ENCODE peak calls at places on chromosome 5, in nine cellular contexts. R is NB4, A is stomach, K is uterus, V is HFFc6, E is brain microvascular endothelial cell, L is right lobe of liver, Z is nephron progenitor cell, N is heart right ventricle. Q is an unnamed sample.

GRCh38 chr5:6435356-6435755 is 13.3 kb upstream of the UBE2QL1 start:
- DNase-seq in K (no peak), N (no peak), R (peak), L (peak), V (no peak), Z (peak), E (no peak), A (no peak), Q (no peak)

GRCh38 chr5:72662936-72663335 is 153.5 kb upstream of the TNPO1 start:
- DNase-seq in Z (no peak), K (no peak), A (no peak), L (no peak), V (no peak), R (no peak), N (no peak), E (no peak), Q (no peak)

GRCh38 chr5:79666758-79667157 is 22.9 kb upstream of the CMYA5 start:
- DNase-seq in L (no peak), E (no peak), Z (no peak), N (no peak), V (no peak), K (no peak), A (no peak), R (peak), Q (no peak)

GRCh38 chr5:126124706-126125345 is 298.4 kb upstream of the GRAMD2B start:
- DNase-seq in E (peak), Z (no peak), A (no peak), L (no peak), V (no peak), K (no peak), N (no peak), R (peak), Q (no peak)

GRCh38 chr5:129110742-129111141 is 16.2 kb downstream of the ISOC1 start:
- DNase-seq in A (no peak), E (no peak), K (no peak), V (no peak), L (no peak), R (no peak), Z (no peak), N (no peak), Q (no peak)

GRCh38 chr5:150239099-150239793 is 49.4 kb downstream of the SLC6A7 start:
- DNase-seq in R (no peak), N (no peak), V (no peak), Z (no peak), A (no peak), K (no peak), L (no peak), E (no peak), Q (no peak)

GRCh38 chr5:178142642-178143041 is 11.0 kb downstream of the NHP2 start:
- DNase-seq in K (no peak), L (no peak), R (no peak), A (no peak), Z (no peak), V (no peak), E (no peak), N (no peak), Q (no peak)

GRCh38 chr5:99130081-99130480 is 201.3 kb upstream of the CHD1 start:
- DNase-seq in K (no peak), E (no peak), V (no peak), L (no peak), Z (no peak), R (no peak), A (no peak), N (no peak), Q (no peak)

GRCh38 chr5:141488591-141489478 is at the start of gene PCDHGC5:
- DNase-seq in L (no peak), R (no peak), A (no peak), V (peak), N (no peak), K (no peak), Z (no peak), E (peak), Q (peak)

DNA sequence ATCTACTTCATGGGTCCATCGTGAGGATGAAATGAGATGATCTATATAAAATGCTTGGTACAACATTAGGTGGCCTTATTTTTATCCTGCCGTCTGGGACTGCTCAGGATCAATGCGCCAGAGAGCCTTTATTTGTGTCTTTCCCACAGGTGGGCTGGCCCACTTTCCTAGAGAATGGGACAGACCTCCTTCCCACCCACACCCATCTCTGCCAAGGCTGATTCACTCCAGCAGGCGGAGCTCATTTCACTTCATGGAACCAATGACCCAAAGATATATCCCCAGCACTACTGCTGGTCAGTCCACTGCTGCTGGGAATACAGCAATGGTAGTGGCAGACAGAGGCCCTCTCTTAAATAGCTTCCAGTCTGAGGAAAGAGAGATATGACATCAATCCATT is 35.7 kb downstream of the TGFBI start:
- DNase-seq in Z (no peak), A (no peak), E (no peak), K (no peak), L (no peak), V (no peak), N (no peak), R (no peak), Q (no peak)
- TF ChIP-seq CTCF in Z (no peak), A (no peak), E (peak), K (no peak), L (no peak), V (peak), N (no peak), R (no peak), Q (peak)

DNA sequence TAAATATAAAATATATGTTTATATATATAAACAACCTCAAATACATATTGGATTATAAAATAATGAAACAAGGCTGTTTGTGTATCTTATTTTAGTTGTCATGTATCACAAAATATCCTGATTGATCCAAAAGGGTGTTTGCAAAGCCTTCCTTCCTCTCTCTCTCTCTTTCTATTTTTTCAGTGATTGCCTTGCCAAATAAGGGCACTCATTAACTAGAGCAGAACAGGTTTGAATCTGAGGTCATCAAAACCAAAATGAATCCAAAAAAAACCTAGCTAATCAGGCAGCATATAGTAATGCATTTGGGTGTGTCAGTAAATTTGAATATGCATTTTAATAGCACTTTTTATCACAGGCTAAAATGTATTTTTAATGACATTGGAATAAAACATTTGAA is 171.9 kb upstream of the RAI14 start:
- DNase-seq in A (no peak), N (no peak), Z (no peak), K (no peak), E (no peak), V (no peak), L (no peak), R (no peak), Q (no peak)
- TF ChIP-seq CTCF in A (no peak), N (no peak), Z (no peak), K (no peak), E (no peak), V (no peak), L (no peak), R (no peak), Q (no peak)

GRCh38 chr5:149027636-149028035 is 35.2 kb downstream of the SH3TC2 start:
- DNase-seq in E (no peak), A (no peak), V (no peak), R (no peak), K (no peak), N (no peak), Z (no peak), L (no peak), Q (no peak)
- TF ChIP-seq CTCF in E (no peak), A (no peak), V (no peak), R (no peak), K (no peak), N (no peak), Z (no peak), L (no peak), Q (no peak)

GRCh38 chr5:1079486-1079885 is 32.4 kb downstream of the SLC12A7 start:
- DNase-seq in K (no peak), L (no peak), Z (no peak), A (no peak), N (no peak), R (no peak), V (no peak), E (no peak), Q (no peak)
- TF ChIP-seq CTCF in K (no peak), L (no peak), Z (no peak), A (no peak), N (no peak), R (no peak), V (no peak), E (no peak), Q (no peak)

GRCh38 chr5:61303348-61303747 is 28.7 kb upstream of the ZSWIM6 start:
- DNase-seq in V (no peak), E (no peak), A (no peak), K (no peak), Z (no peak), L (no peak), N (no peak), R (no peak), Q (no peak)

GRCh38 chr5:61298580-61298979 is 33.5 kb upstream of the ZSWIM6 start:
- DNase-seq in V (no peak), R (no peak), A (peak), Z (no peak), E (peak), N (no peak), L (no peak), K (no peak), Q (peak)

GRCh38 chr5:61301820-61302563 is 30.1 kb upstream of the ZSWIM6 start:
- DNase-seq in N (no peak), R (no peak), Z (no peak), A (peak), L (peak), K (no peak), E (peak), V (peak), Q (peak)

GRCh38 chr5:61299254-61299653 is 32.8 kb upstream of the ZSWIM6 start:
- DNase-seq in V (no peak), L (no peak), A (no peak), K (no peak), E (no peak), Z (no peak), N (no peak), R (no peak), Q (peak)

GRCh38 chr5:61301345-61301744 is 30.7 kb upstream of the ZSWIM6 start:
- DNase-seq in R (no peak), V (peak), E (no peak), A (no peak), L (no peak), Z (no peak), N (no peak), K (no peak), Q (no peak)
- TF ChIP-seq CTCF in R (no peak), V (peak), E (peak), A (no peak), L (no peak), Z (no peak), N (no peak), K (no peak), Q (peak)

GRCh38 chr5:172821340-172821985 is 12.6 kb upstream of the ERGIC1 start:
- DNase-seq in L (no peak), V (no peak), A (no peak), K (no peak), R (no peak), N (no peak), Z (no peak), E (no peak), Q (no peak)

GRCh38 chr5:172818081-172818480 is 16.0 kb upstream of the ERGIC1 start:
- DNase-seq in A (no peak), K (no peak), R (no peak), Z (no peak), N (no peak), L (no peak), V (no peak), E (no peak), Q (no peak)

GRCh38 chr5:172817664-172818063 is 16.4 kb upstream of the ERGIC1 start:
- DNase-seq in E (no peak), R (no peak), K (no peak), Z (no peak), L (no peak), A (no peak), N (no peak), V (no peak), Q (no peak)

GRCh38 chr5:172820046-172820767 is 13.8 kb upstream of the ERGIC1 start:
- DNase-seq in V (no peak), N (no peak), K (peak), E (peak), Z (no peak), R (no peak), A (peak), L (peak), Q (peak)

GRCh38 chr5:172819569-172819968 is 14.5 kb upstream of the ERGIC1 start:
- DNase-seq in V (no peak), A (no peak), N (no peak), E (no peak), Z (no peak), R (no peak), K (no peak), L (no peak), Q (no peak)
- TF ChIP-seq CTCF in V (no peak), A (no peak), N (no peak), E (no peak), Z (no peak), R (no peak), K (no peak), L (no peak), Q (no peak)

GRCh38 chr5:94785111-94785510 is 166.6 kb downstream of the SLF1 start:
- DNase-seq in Z (no peak), N (no peak), K (no peak), E (no peak), R (peak), L (no peak), A (no peak), V (no peak), Q (no peak)
- TF ChIP-seq CTCF in Z (peak), N (no peak), K (peak), E (no peak), R (no peak), L (no peak), A (no peak), V (peak), Q (peak)

GRCh38 chr5:180436936-180437335 is 57.2 kb upstream of the CNOT6 start:
- DNase-seq in N (no peak), Z (no peak), L (no peak), R (no peak), A (peak), K (no peak), E (no peak), V (no peak), Q (no peak)

GRCh38 chr5:180438785-180439780 is 55.1 kb upstream of the CNOT6 start:
- DNase-seq in A (peak), Z (no peak), R (no peak), V (no peak), N (no peak), E (no peak), L (no peak), K (no peak), Q (no peak)

GRCh38 chr5:180441577-180441976 is 52.6 kb upstream of the CNOT6 start:
- DNase-seq in L (no peak), K (no peak), E (no peak), R (no peak), A (peak), V (no peak), Z (no peak), N (no peak), Q (peak)

GRCh38 chr5:180437336-180437735 is 56.8 kb upstream of the CNOT6 start:
- DNase-seq in V (no peak), A (peak), K (no peak), N (no peak), E (no peak), L (no peak), R (no peak), Z (no peak), Q (no peak)

GRCh38 chr5:180439911-180440769 is 54.0 kb upstream of the CNOT6 start:
- DNase-seq in Z (no peak), K (no peak), L (no peak), V (no peak), N (no peak), R (peak), E (no peak), A (peak), Q (no peak)
- TF ChIP-seq CTCF in Z (no peak), K (no peak), L (no peak), V (no peak), N (no peak), R (peak), E (no peak), A (no peak), Q (no peak)

GRCh38 chr5:76402880-76403712 is at the start of gene IQGAP2:
- DNase-seq in E (peak), L (peak), Z (peak), R (peak), V (no peak), K (peak), N (peak), A (peak), Q (peak)
- TF ChIP-seq CTCF in E (peak), L (peak), Z (peak), R (peak), V (peak), K (peak), N (peak), A (peak), Q (peak)

GRCh38 chr5:172044631-172045314 is 38.3 kb upstream of the FBXW11 start:
- DNase-seq in E (no peak), N (no peak), Z (no peak), K (no peak), L (no peak), A (no peak), R (peak), V (no peak), Q (no peak)
- TF ChIP-seq CTCF in E (no peak), N (no peak), Z (no peak), K (no peak), L (no peak), A (no peak), R (no peak), V (no peak), Q (peak)